ENCODE peak calls at places on chromosomes 3 and 15, in six cellular contexts. C is myocyte; K is T1000; N is stimulated activated naive CD4-positive, alpha-beta T cell; J is brain microvascular endothelial cell; X is MV-4-11. A is an unnamed sample.

GRCh38 chr3:18409266-18409665 is 15.9 kb downstream of the SATB1 start:
- DNase-seq in N (no peak), X (peak), J (no peak), C (no peak), K (no peak), A (no peak)

GRCh38 chr3:100532411-100532810 is 40.0 kb downstream of the TMEM45A start:
- DNase-seq in K (no peak), N (no peak), X (no peak), C (no peak), J (no peak), A (no peak)

GRCh38 chr3:162170581-162170980 is 674.0 kb downstream of the OTOL1 start:
- DNase-seq in J (no peak), K (no peak), X (peak), N (no peak), C (no peak), A (no peak)

GRCh38 chr15:71444866-71445590 is 329.8 kb downstream of the THSD4 start:
- DNase-seq in X (no peak), C (no peak), N (no peak), K (no peak), J (peak), A (no peak)

GRCh38 chr3:105957722-105958121 is 88.9 kb upstream of the CBLB start:
- DNase-seq in J (peak), X (peak), C (no peak), N (no peak), K (no peak), A (no peak)

GRCh38 chr3:57890874-57891273 is 117.3 kb upstream of the FLNB start:
- DNase-seq in K (no peak), X (no peak), J (no peak), N (no peak), C (peak), A (no peak)

GRCh38 chr3:39208463-39209055 is 16.2 kb upstream of the XIRP1 start:
- DNase-seq in K (no peak), X (peak), N (no peak), J (peak), C (peak), A (no peak)

GRCh38 chr3:67290424-67290823 is 292.3 kb downstream of the KBTBD8 start:
- DNase-seq in N (no peak), X (peak), K (no peak), C (no peak), J (no peak), A (no peak)

GRCh38 chr15:70014860-70015490 is 82.7 kb downstream of the TLE3 start:
- DNase-seq in X (no peak), J (no peak), K (no peak), C (no peak), N (no peak), A (no peak)

GRCh38 chr3:28286595-28286994 is 45.2 kb downstream of the CMC1 start:
- DNase-seq in N (no peak), J (no peak), X (peak), C (peak), K (no peak), A (no peak)

GRCh38 chr15:87959658-87960057 is 296.9 kb downstream of the NTRK3 start:
- DNase-seq in J (no peak), N (no peak), K (no peak), C (no peak), X (no peak), A (no peak)